ENCODE peak calls at places on chromosomes 7 and 10, in five cellular contexts. One of them, this sample, is unnamed.

GRCh38 chr7:155669717-155670505 is 25.4 kb downstream of the RBM33 start:
- DNase-seq in mesenchymal stem cell: no peak
- DNase-seq in H9: peak
- DNase-seq in H1: peak
- DNase-seq in trophoblast cell: no peak
- DNase-seq in this sample: no peak

GRCh38 chr10:34698979-34699378 is 116.1 kb downstream of the PARD3 start:
- DNase-seq in mesenchymal stem cell: no peak
- DNase-seq in H9: no peak
- DNase-seq in H1: no peak
- DNase-seq in trophoblast cell: no peak
- DNase-seq in this sample: no peak

GRCh38 chr7:36692444-36692843 is 31.9 kb downstream of the AOAH start:
- DNase-seq in mesenchymal stem cell: no peak
- DNase-seq in H9: no peak
- DNase-seq in H1: no peak
- DNase-seq in trophoblast cell: no peak
- DNase-seq in this sample: no peak

GRCh38 chr10:91901784-91902677 is 7.3 kb downstream of the FGFBP3 start:
- DNase-seq in mesenchymal stem cell: peak
- DNase-seq in H9: no peak
- DNase-seq in H1: no peak
- DNase-seq in trophoblast cell: peak
- DNase-seq in this sample: no peak

GRCh38 chr10:67612577-67613537 is 83.1 kb downstream of the CTNNA3 start:
- DNase-seq in mesenchymal stem cell: peak
- DNase-seq in H9: no peak
- DNase-seq in H1: no peak
- DNase-seq in trophoblast cell: no peak
- DNase-seq in this sample: no peak

GRCh38 chr10:127882391-127882790 is 10.3 kb downstream of the CLRN3 start:
- DNase-seq in mesenchymal stem cell: no peak
- DNase-seq in H9: no peak
- DNase-seq in H1: no peak
- DNase-seq in trophoblast cell: no peak
- DNase-seq in this sample: no peak

GRCh38 chr10:35133586-35133985 is 6.9 kb downstream of the CREM start:
- DNase-seq in mesenchymal stem cell: no peak
- DNase-seq in H9: no peak
- DNase-seq in H1: no peak
- DNase-seq in trophoblast cell: no peak
- DNase-seq in this sample: no peak

GRCh38 chr10:23338155-23338828 is 6.3 kb downstream of the C10orf67 start:
- DNase-seq in mesenchymal stem cell: peak
- DNase-seq in H9: peak
- DNase-seq in H1: no peak
- DNase-seq in trophoblast cell: peak
- DNase-seq in this sample: no peak

GRCh38 chr7:138784692-138785091 is 13.1 kb upstream of the TMEM213 start:
- DNase-seq in mesenchymal stem cell: no peak
- DNase-seq in H9: no peak
- DNase-seq in H1: no peak
- DNase-seq in trophoblast cell: no peak
- DNase-seq in this sample: no peak

GRCh38 chr10:96579133-96579532 is 7.7 kb downstream of the TM9SF3 start:
- DNase-seq in mesenchymal stem cell: no peak
- DNase-seq in H9: no peak
- DNase-seq in H1: no peak
- DNase-seq in trophoblast cell: no peak
- DNase-seq in this sample: no peak
- H2BK12ac ChIP-seq in mesenchymal stem cell: no peak
- H2BK12ac ChIP-seq in H9: no peak
- H2BK12ac ChIP-seq in H1: no peak
- H2BK12ac ChIP-seq in trophoblast cell: no peak
- H2BK12ac ChIP-seq in this sample: no peak

GRCh38 chr10:71694039-71694471 is 25.5 kb downstream of the C10orf105 start:
- DNase-seq in mesenchymal stem cell: no peak
- DNase-seq in H9: no peak
- DNase-seq in H1: no peak
- DNase-seq in trophoblast cell: no peak
- DNase-seq in this sample: no peak

GRCh38 chr10:71692598-71693307 is 26.8 kb downstream of the C10orf105 start:
- DNase-seq in mesenchymal stem cell: no peak
- DNase-seq in H9: no peak
- DNase-seq in H1: no peak
- DNase-seq in trophoblast cell: no peak
- DNase-seq in this sample: no peak

GRCh38 chr10:71693377-71693776 is 26.2 kb downstream of the C10orf105 start:
- DNase-seq in mesenchymal stem cell: no peak
- DNase-seq in H9: no peak
- DNase-seq in H1: no peak
- DNase-seq in trophoblast cell: no peak
- DNase-seq in this sample: no peak

GRCh38 chr10:71690094-71690720 is 29.4 kb downstream of the C10orf105 start:
- DNase-seq in mesenchymal stem cell: no peak
- DNase-seq in H9: no peak
- DNase-seq in H1: no peak
- DNase-seq in trophoblast cell: no peak
- DNase-seq in this sample: no peak

DNA sequence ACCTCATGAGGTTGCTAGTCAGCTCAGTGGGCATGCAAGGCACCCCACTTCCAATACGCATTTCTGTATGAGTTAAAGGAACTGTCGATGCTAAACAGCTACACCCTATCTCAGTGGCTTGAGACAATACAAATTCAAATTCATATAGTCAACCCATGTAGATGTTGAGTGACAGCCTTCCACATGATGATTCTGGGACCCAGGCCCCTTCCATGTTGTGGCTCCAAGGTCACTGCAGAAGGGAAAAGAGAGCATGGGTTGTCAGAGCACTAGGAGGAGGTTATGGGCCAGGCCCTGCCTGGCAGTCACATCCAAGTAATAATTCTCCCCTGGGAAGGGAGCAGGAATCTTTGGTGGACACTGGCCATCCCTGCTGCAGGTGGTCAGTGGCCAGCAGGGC is 28.2 kb downstream of the C10orf105 start:
- DNase-seq in mesenchymal stem cell: no peak
- DNase-seq in H9: no peak
- DNase-seq in H1: no peak
- DNase-seq in trophoblast cell: no peak
- DNase-seq in this sample: no peak
- H2BK12ac ChIP-seq in mesenchymal stem cell: no peak
- H2BK12ac ChIP-seq in H9: no peak
- H2BK12ac ChIP-seq in H1: no peak
- H2BK12ac ChIP-seq in trophoblast cell: no peak
- H2BK12ac ChIP-seq in this sample: no peak

GRCh38 chr10:21895932-21896331 is 107.6 kb downstream of the DNAJC1 start:
- DNase-seq in mesenchymal stem cell: no peak
- DNase-seq in H9: no peak
- DNase-seq in H1: no peak
- DNase-seq in trophoblast cell: no peak
- DNase-seq in this sample: no peak
- H2BK12ac ChIP-seq in mesenchymal stem cell: no peak
- H2BK12ac ChIP-seq in H9: no peak
- H2BK12ac ChIP-seq in H1: no peak
- H2BK12ac ChIP-seq in trophoblast cell: no peak
- H2BK12ac ChIP-seq in this sample: no peak

GRCh38 chr7:127501817-127502216 is 83.6 kb downstream of the GCC1 start:
- DNase-seq in mesenchymal stem cell: no peak
- DNase-seq in H9: no peak
- DNase-seq in H1: no peak
- DNase-seq in trophoblast cell: no peak
- DNase-seq in this sample: no peak
- H2BK12ac ChIP-seq in mesenchymal stem cell: no peak
- H2BK12ac ChIP-seq in H9: no peak
- H2BK12ac ChIP-seq in H1: no peak
- H2BK12ac ChIP-seq in trophoblast cell: no peak
- H2BK12ac ChIP-seq in this sample: no peak

GRCh38 chr7:128900237-128900636 is 10.3 kb downstream of the KCP start:
- DNase-seq in mesenchymal stem cell: no peak
- DNase-seq in H9: no peak
- DNase-seq in H1: no peak
- DNase-seq in trophoblast cell: no peak
- DNase-seq in this sample: no peak
- H2BK12ac ChIP-seq in mesenchymal stem cell: no peak
- H2BK12ac ChIP-seq in H9: no peak
- H2BK12ac ChIP-seq in H1: no peak
- H2BK12ac ChIP-seq in trophoblast cell: no peak
- H2BK12ac ChIP-seq in this sample: no peak

DNA sequence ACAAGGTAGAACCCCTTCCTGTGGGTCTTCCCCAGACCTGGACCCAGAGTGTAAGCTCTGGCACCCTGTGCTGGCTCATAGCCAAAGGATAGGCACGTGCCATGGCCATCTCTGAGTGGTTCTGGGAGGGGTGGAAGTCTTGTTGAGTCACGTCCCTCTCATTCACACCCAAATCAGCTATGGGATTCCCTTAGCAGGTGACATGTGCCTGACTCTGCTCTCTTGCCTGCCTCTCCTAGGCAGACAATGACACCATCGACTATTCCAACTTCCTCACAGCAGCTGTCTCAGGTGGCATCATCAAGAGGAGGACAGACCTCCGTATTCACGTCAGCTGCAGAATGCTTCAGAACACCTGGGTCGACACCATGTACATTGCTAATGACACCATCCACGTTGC is 59.8 kb downstream of the C10orf120 start:
- DNase-seq in mesenchymal stem cell: no peak
- DNase-seq in H9: no peak
- DNase-seq in H1: no peak
- DNase-seq in trophoblast cell: no peak
- DNase-seq in this sample: no peak
- H2BK12ac ChIP-seq in mesenchymal stem cell: no peak
- H2BK12ac ChIP-seq in H9: no peak
- H2BK12ac ChIP-seq in H1: no peak
- H2BK12ac ChIP-seq in trophoblast cell: no peak
- H2BK12ac ChIP-seq in this sample: no peak

DNA sequence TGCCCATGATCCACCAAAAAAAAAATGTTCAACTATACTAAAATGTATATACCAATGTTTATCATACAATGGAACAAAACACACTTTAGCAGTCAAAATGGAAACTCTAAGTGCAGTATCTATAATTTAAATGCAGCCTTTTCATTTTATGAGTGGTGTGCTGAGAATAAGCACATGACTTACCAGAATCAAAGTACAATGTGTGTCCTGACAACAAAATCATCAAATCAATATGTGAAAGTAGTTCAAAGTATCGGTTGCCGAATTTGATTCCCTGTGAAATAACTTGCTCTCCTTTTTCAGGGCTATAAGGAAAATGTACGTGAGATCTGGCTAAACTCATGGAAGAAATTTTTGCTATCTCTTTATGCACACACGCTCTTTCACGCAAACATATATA is 16.9 kb upstream of the KIF5B start:
- DNase-seq in mesenchymal stem cell: no peak
- DNase-seq in H9: no peak
- DNase-seq in H1: no peak
- DNase-seq in trophoblast cell: no peak
- DNase-seq in this sample: no peak
- H2BK12ac ChIP-seq in mesenchymal stem cell: no peak
- H2BK12ac ChIP-seq in H9: no peak
- H2BK12ac ChIP-seq in H1: no peak
- H2BK12ac ChIP-seq in trophoblast cell: no peak
- H2BK12ac ChIP-seq in this sample: no peak